ENCODE peak calls at places on chromosomes 5 and 9, in four cellular contexts. U is K562, B is HepG2, H is GM12878. Y is an unnamed sample.

GRCh38 chr9:109086221-109086620 is 33.5 kb downstream of the TMEM245 start:
- DNase-seq in U (no peak), B (no peak), H (peak), Y (no peak)

GRCh38 chr5:14440223-14440597 is 141.4 kb upstream of the OTULINL start:
- DNase-seq in U (no peak), B (no peak), H (no peak), Y (no peak)

GRCh38 chr5:154058055-154059038 is 19.6 kb downstream of the MFAP3 start:
- DNase-seq in U (no peak), B (no peak), H (peak), Y (no peak)

GRCh38 chr5:138979684-138980275 is 104.6 kb upstream of the LRRTM2 start:
- DNase-seq in U (peak), B (no peak), H (no peak), Y (no peak)

GRCh38 chr9:137296214-137297059 is 5.6 kb downstream of the NRARP start:
- DNase-seq in U (no peak), B (no peak), H (no peak), Y (no peak)

GRCh38 chr5:88665750-88666215 is 217.2 kb downstream of the MEF2C start:
- DNase-seq in U (no peak), B (no peak), H (no peak), Y (no peak)

GRCh38 chr5:143131983-143132382 is 271.5 kb downstream of the NR3C1 start:
- DNase-seq in U (no peak), B (no peak), H (no peak), Y (no peak)

GRCh38 chr9:5718296-5719032 is 89.6 kb downstream of the RIC1 start:
- DNase-seq in U (no peak), B (no peak), H (no peak), Y (no peak)

GRCh38 chr9:123361731-123362560 is 5.9 kb downstream of the CRB2 start:
- DNase-seq in U (no peak), B (no peak), H (no peak), Y (no peak)

GRCh38 chr5:169801781-169802180 is 164.7 kb downstream of the DOCK2 start:
- DNase-seq in U (no peak), B (no peak), H (no peak), Y (no peak)
- TF ChIP-seq CREB1 in U (no peak), B (no peak), H (no peak), Y (no peak)

GRCh38 chr9:97851450-97851883 is 1.6 kb upstream of the FOXE1 start:
- DNase-seq in U (no peak), B (no peak), H (no peak), Y (no peak)

GRCh38 chr9:97852001-97852398 is 1.0 kb upstream of the FOXE1 start:
- DNase-seq in U (no peak), B (no peak), H (no peak), Y (peak)

GRCh38 chr9:97853844-97854695 is 1.0 kb downstream of the FOXE1 start:
- DNase-seq in U (no peak), B (no peak), H (no peak), Y (peak)

GRCh38 chr9:97853056-97853843 is at the start of gene FOXE1:
- DNase-seq in U (no peak), B (no peak), H (no peak), Y (peak)

GRCh38 chr9:97852399-97853055 is 499 bp upstream of the FOXE1 start:
- DNase-seq in U (no peak), B (no peak), H (no peak), Y (no peak)
- TF ChIP-seq HDAC2 in U (no peak), B (no peak), H (no peak), Y (no peak)

GRCh38 chr5:16456103-16456832 is 9.3 kb downstream of the ZNF622 start:
- DNase-seq in U (peak), B (peak), H (no peak), Y (no peak)

GRCh38 chr5:16450163-16450562 is 15.4 kb downstream of the ZNF622 start:
- DNase-seq in U (no peak), B (no peak), H (no peak), Y (no peak)

GRCh38 chr5:16454686-16455085 is 10.9 kb downstream of the ZNF622 start:
- DNase-seq in U (peak), B (no peak), H (no peak), Y (no peak)

GRCh38 chr5:16455670-16456069 is 9.9 kb downstream of the ZNF622 start:
- DNase-seq in U (no peak), B (no peak), H (no peak), Y (no peak)

DNA sequence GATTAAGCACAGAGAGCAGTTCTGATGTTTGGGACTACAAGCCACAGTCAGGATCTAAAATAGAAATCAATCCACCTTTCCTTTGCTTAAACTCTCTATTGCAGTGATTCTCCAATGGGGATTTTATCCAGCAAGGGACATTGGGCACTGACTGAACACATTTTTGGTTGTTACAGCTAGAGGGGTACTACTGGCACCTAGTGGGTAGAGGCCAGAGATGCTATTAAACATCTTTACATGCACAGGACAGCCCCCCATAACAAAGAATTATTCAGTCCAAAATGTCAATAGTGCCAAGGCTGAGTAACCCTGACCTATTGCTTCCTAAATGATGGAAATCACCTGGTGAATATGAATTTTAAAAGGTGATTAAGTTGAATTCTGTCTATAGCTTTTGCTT is 12.0 kb downstream of the ZNF622 start:
- DNase-seq in U (no peak), B (no peak), H (no peak), Y (no peak)
- TF ChIP-seq CREB1 in U (no peak), B (no peak), H (no peak), Y (no peak)

GRCh38 chr5:77724934-77725333 is 51.2 kb downstream of the TBCA start:
- DNase-seq in U (no peak), B (no peak), H (no peak), Y (no peak)
- TF ChIP-seq HDAC2 in U (no peak), B (no peak), H (no peak), Y (no peak)

GRCh38 chr9:122134822-122135528 is 24.6 kb downstream of the NDUFA8 start:
- DNase-seq in U (no peak), B (no peak), H (no peak), Y (no peak)
- TF ChIP-seq CREB1 in U (peak), B (peak), H (no peak), Y (peak)

GRCh38 chr9:92290785-92291429 is 2.6 kb downstream of the IARS1 start:
- DNase-seq in U (no peak), B (no peak), H (no peak), Y (no peak)

GRCh38 chr9:92292338-92293074 is 991 bp downstream of the IARS1 start:
- DNase-seq in U (no peak), B (peak), H (no peak), Y (no peak)

GRCh38 chr9:92293075-92293354 is 482 bp downstream of the IARS1 start:
- DNase-seq in U (no peak), B (no peak), H (no peak), Y (no peak)

GRCh38 chr9:92289708-92290390 is 3.6 kb downstream of the IARS1 start:
- DNase-seq in U (no peak), B (no peak), H (no peak), Y (no peak)

DNA sequence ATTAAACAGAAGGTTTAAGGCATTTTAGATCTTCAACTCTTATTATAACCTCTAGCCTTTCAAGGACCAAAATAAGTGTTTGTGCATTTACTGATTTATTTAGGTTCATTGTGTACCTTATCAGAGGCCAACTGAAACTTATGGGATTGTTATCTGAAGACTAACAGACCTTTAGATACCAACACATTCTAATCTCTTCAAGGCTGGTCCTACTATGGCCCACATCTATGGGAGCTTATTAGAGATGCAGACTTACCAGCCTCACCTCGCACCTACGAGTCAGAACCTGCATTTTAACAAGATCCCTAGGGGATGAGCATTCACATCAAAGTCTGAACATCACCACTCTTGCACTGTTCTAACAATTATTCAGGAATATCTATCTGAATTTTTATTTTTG is 1.9 kb downstream of the IARS1 start:
- DNase-seq in U (no peak), B (no peak), H (no peak), Y (no peak)
- TF ChIP-seq HDAC2 in U (no peak), B (no peak), H (no peak), Y (no peak)

GRCh38 chr5:73298251-73299016 is 125.4 kb downstream of the TMEM174 start:
- DNase-seq in U (no peak), B (no peak), H (no peak), Y (peak)

GRCh38 chr5:73300520-73301207 is 127.7 kb downstream of the TMEM174 start:
- DNase-seq in U (no peak), B (no peak), H (no peak), Y (no peak)

GRCh38 chr5:73299665-73300435 is 126.9 kb downstream of the TMEM174 start:
- DNase-seq in U (no peak), B (no peak), H (no peak), Y (no peak)

GRCh38 chr5:73297430-73297829 is 124.4 kb downstream of the TMEM174 start:
- DNase-seq in U (no peak), B (no peak), H (no peak), Y (no peak)

GRCh38 chr5:73299017-73299630 is 126.1 kb downstream of the TMEM174 start:
- DNase-seq in U (no peak), B (no peak), H (no peak), Y (no peak)
- TF ChIP-seq CREB1 in U (no peak), B (no peak), H (no peak), Y (no peak)

GRCh38 chr5:157384971-157385709 is 74.9 kb upstream of the NIPAL4 start:
- DNase-seq in U (no peak), B (no peak), H (no peak), Y (peak)
- TF ChIP-seq HDAC2 in U (no peak), B (no peak), H (no peak), Y (no peak)

GRCh38 chr5:171261361-171261760 is 47.7 kb upstream of the TLX3 start:
- DNase-seq in U (no peak), B (no peak), H (no peak), Y (no peak)

GRCh38 chr5:171264842-171265241 is 44.2 kb upstream of the TLX3 start:
- DNase-seq in U (no peak), B (no peak), H (no peak), Y (no peak)

GRCh38 chr5:171261904-171262303 is 47.1 kb upstream of the TLX3 start:
- DNase-seq in U (no peak), B (no peak), H (no peak), Y (no peak)

GRCh38 chr5:171258737-171259405 is 50.2 kb upstream of the TLX3 start:
- DNase-seq in U (no peak), B (no peak), H (no peak), Y (no peak)
- TF ChIP-seq CREB1 in U (no peak), B (no peak), H (no peak), Y (no peak)

DNA sequence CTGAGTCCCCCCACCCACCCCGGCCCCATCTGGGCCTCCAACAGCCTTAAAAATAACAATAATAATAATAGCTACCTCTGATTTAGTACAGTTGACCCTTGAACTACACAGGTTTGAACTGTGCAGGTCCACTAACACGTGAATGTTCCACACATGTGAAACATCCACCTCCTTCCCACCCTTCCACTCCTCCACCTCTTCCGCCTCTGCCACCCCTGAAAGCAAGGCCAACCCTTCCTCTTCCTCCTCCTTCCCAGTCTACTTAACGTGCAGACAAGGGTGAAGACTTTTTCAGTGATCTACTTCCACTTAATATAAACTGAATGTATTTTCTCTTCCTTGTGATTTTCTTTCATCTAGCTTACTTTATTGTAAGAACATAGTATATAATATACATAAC is 10.8 kb downstream of the PDGFRB start:
- DNase-seq in U (no peak), B (no peak), H (no peak), Y (no peak)
- TF ChIP-seq HDAC2 in U (no peak), B (no peak), H (no peak), Y (no peak)

Y was measured in H1.